ENCODE peak calls at places on chromosome 13, in seven cellular contexts. G is OCI-LY7, I is WTC11, U is cardiac muscle cell, K is tibial nerve, B is BE2C, Z is Panc1. P is an unnamed sample.

GRCh38 chr13:27979765-27980279 is 8.7 kb downstream of the URAD start:
- DNase-seq in G (no peak), I (no peak), U (no peak), K (no peak), B (no peak), Z (no peak), P (no peak)

GRCh38 chr13:64453831-64454230 is 2776.3 kb downstream of the PCDH9 start:
- DNase-seq in G (no peak), I (no peak), U (peak), K (no peak), B (peak), Z (no peak), P (no peak)

GRCh38 chr13:41767801-41768200 is 193.1 kb downstream of the VWA8 start:
- DNase-seq in G (no peak), I (no peak), U (peak), K (no peak), B (no peak), Z (no peak), P (no peak)

GRCh38 chr13:37058801-37059135 is 720 bp downstream of the SUPT20H start:
- DNase-seq in G (peak), I (no peak), U (peak), K (no peak), B (peak), Z (no peak), P (peak)

GRCh38 chr13:74219571-74219970 is 85.4 kb upstream of the KLF12 start:
- DNase-seq in G (no peak), I (no peak), U (no peak), K (no peak), B (no peak), Z (no peak), P (no peak)

GRCh38 chr13:41137241-41137640 is 4.6 kb upstream of the KBTBD6 start:
- DNase-seq in G (no peak), I (no peak), U (no peak), K (no peak), B (no peak), Z (no peak), P (no peak)

GRCh38 chr13:40672310-40673060 is 6.0 kb upstream of the FOXO1 start:
- DNase-seq in G (no peak), I (no peak), U (no peak), K (no peak), B (peak), Z (no peak), P (peak)

GRCh38 chr13:52455677-52456041 is 381 bp downstream of the CKAP2 start:
- DNase-seq in G (peak), I (peak), U (peak), K (no peak), B (peak), Z (peak), P (peak)

GRCh38 chr13:110187501-110188161 is 119.3 kb downstream of the COL4A1 start:
- DNase-seq in G (no peak), I (no peak), U (peak), K (no peak), B (peak), Z (no peak), P (no peak)

GRCh38 chr13:79160818-79161217 is 245.2 kb downstream of the RBM26 start:
- DNase-seq in G (no peak), I (no peak), U (no peak), K (no peak), B (no peak), Z (no peak), P (no peak)

GRCh38 chr13:33992891-33993336 is 175.0 kb downstream of the RFC3 start:
- DNase-seq in G (peak), I (no peak), U (no peak), K (no peak), B (no peak), Z (no peak), P (no peak)

GRCh38 chr13:46639033-46639981 is 86.3 kb downstream of the LRCH1 start:
- DNase-seq in G (no peak), I (no peak), U (peak), K (no peak), B (no peak), Z (no peak), P (no peak)

GRCh38 chr13:104571161-104571889 is 1505.1 kb upstream of the SLC10A2 start:
- DNase-seq in G (no peak), I (peak), U (peak), K (peak), B (peak), Z (peak), P (peak)

GRCh38 chr13:79222427-79223205 is 183.4 kb downstream of the RBM26 start:
- DNase-seq in G (no peak), I (no peak), U (no peak), K (no peak), B (no peak), Z (no peak), P (no peak)

GRCh38 chr13:107348471-107348870 is 780.5 kb upstream of the ARGLU1 start:
- DNase-seq in G (no peak), I (no peak), U (no peak), K (no peak), B (no peak), Z (no peak), P (no peak)

GRCh38 chr13:82698941-82699340 is 1183.3 kb downstream of the SLITRK1 start:
- DNase-seq in G (no peak), I (no peak), U (no peak), K (no peak), B (no peak), Z (no peak), P (no peak)

GRCh38 chr13:67229438-67230242 is 496 bp downstream of the PCDH9 start:
- DNase-seq in G (peak), I (no peak), U (peak), K (no peak), B (no peak), Z (no peak), P (peak)

GRCh38 chr13:98453254-98453843 is 123.6 kb downstream of the STK24 start:
- DNase-seq in G (no peak), I (no peak), U (no peak), K (no peak), B (no peak), Z (no peak), P (no peak)

GRCh38 chr13:48038763-48039162 is 1.2 kb downstream of the NUDT15 start:
- DNase-seq in G (peak), I (no peak), U (no peak), K (no peak), B (no peak), Z (no peak), P (no peak)

GRCh38 chr13:39566216-39566869 is 36.6 kb downstream of the LHFPL6 start:
- DNase-seq in G (no peak), I (no peak), U (no peak), K (no peak), B (no peak), Z (no peak), P (no peak)

GRCh38 chr13:20721454-20722357 is 18.2 kb downstream of the IL17D start:
- DNase-seq in G (no peak), I (peak), U (peak), K (no peak), B (no peak), Z (no peak), P (peak)
- TF ChIP-seq CTCF in G (no peak), I (no peak), U (peak), K (no peak), B (no peak), Z (no peak), P (no peak)

DNA sequence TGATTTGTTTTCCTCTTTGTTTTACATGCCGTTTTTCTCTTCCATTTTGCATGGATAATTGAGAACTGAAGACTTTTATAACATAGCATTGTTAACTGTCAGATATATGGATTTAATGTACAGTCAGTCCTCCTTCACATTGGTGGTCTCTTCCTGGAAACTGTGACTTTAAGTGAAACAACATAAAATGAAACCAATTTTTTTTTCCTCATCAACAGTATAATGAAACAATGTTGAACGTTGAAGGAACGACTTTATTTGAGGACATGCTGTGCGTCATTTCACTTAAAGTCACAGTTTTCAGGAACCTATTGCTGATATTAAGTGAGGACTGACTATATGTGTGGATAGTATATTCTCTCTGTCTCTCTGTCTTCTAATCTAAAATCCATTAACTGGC is 54.7 kb downstream of the COG3 start:
- DNase-seq in G (no peak), I (no peak), U (no peak), K (no peak), B (no peak), Z (no peak), P (no peak)
- TF ChIP-seq CTCF in G (no peak), I (no peak), U (no peak), K (no peak), B (no peak), Z (no peak), P (no peak)

DNA sequence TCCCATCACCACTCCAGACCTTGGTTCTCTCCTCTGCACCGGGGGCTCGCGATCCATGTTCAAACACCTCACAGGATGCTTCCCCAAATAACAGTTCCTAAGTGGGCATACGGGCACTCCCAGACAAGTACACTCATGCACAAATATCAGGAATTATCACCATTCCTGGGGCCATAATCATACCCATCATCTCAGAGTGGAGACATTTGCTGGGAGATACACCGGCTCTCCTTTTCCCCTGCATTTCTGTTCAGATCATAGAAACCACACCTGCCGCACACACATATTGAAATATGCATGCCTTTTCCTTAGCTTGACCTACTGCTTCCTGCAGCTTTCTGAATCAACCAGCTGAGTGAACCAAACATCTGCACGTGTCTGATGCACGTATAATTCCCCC is 33.9 kb upstream of the MBNL2 start:
- DNase-seq in G (no peak), I (no peak), U (no peak), K (no peak), B (no peak), Z (no peak), P (no peak)
- TF ChIP-seq CTCF in G (no peak), I (no peak), U (no peak), K (no peak), B (no peak), Z (no peak), P (no peak)

GRCh38 chr13:95226932-95227718 is 74.1 kb downstream of the ABCC4 start:
- DNase-seq in G (no peak), I (no peak), U (no peak), K (no peak), B (no peak), Z (no peak), P (no peak)

GRCh38 chr13:95226051-95226450 is 75.2 kb downstream of the ABCC4 start:
- DNase-seq in G (no peak), I (no peak), U (no peak), K (no peak), B (no peak), Z (no peak), P (no peak)

GRCh38 chr13:95228130-95228529 is 73.1 kb downstream of the ABCC4 start:
- DNase-seq in G (no peak), I (no peak), U (no peak), K (no peak), B (no peak), Z (no peak), P (no peak)

GRCh38 chr13:95224064-95224463 is 77.2 kb downstream of the ABCC4 start:
- DNase-seq in G (no peak), I (no peak), U (no peak), K (no peak), B (no peak), Z (no peak), P (no peak)

GRCh38 chr13:95226476-95226875 is 74.8 kb downstream of the ABCC4 start:
- DNase-seq in G (no peak), I (no peak), U (no peak), K (no peak), B (no peak), Z (no peak), P (no peak)
- TF ChIP-seq CTCF in G (peak), I (no peak), U (no peak), K (no peak), B (no peak), Z (no peak), P (no peak)

DNA sequence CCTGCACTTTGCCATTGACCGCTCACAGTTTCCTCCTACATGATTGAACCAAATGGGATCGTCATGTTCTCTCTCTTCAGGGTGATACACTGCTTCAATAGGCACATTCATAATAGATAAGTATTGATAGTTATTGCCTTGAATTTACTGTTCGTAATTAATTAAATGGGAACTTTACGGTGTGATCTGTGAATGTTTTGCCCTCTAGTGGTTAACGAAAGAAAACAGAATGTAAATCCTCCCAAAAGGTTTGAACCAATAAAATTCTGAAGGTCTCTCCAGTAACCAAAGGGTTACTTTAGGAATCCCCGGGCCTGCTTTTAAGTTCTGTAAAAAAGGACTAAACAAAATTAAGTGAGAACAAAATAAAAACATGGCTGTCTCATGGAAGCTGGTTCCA is 389.3 kb downstream of the DACH1 start:
- DNase-seq in G (no peak), I (no peak), U (no peak), K (no peak), B (no peak), Z (peak), P (no peak)
- TF ChIP-seq CTCF in G (peak), I (peak), U (peak), K (no peak), B (peak), Z (peak), P (peak)

DNA sequence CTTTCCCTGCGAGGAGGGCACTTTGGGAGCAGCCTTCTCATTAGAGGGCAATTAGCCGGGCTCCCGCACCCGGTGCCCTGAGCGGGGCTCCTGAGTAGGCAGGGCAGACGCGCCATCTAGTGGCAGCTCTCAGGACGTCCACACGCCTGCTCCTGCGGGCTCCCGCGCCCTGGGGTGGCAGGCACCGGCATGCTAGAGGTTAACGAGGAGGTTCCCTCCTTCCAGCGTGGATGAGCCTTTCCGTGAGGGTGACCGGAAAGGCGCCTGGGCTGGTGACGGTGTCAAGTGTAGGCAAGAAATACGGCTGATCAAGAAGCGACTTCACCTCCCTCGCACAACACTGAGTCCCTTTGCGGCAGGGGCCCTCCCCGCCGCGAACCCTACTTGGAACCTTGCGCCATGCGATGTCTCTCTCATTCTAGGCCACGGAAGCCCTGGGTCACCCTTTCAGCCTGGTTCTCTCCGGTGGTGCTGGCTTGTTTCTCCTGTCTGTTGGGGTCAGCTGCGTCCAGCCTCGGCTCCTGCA is 67.7 kb downstream of the ALOX5AP start:
- DNase-seq in G (peak), I (peak), U (peak), K (peak), B (peak), Z (no peak), P (peak)
- TF ChIP-seq CTCF in G (peak), I (peak), U (peak), K (peak), B (peak), Z (peak), P (peak)